ENCODE peak calls at places on chromosomes 3 and 15, in ten cellular contexts. I, B, Z, O, V, W, M, F, Q and H are unnamed samples.

GRCh38 chr3:139561428-139561827 is 21.9 kb upstream of the RBP1 start:
- DNase-seq in I (no peak), B (no peak), Z (no peak), O (no peak), V (no peak), W (no peak), M (no peak), F (no peak), Q (no peak), H (no peak)

GRCh38 chr3:194254032-194254431 is 97.1 kb downstream of the CPN2 start:
- DNase-seq in I (no peak), B (no peak), Z (no peak), O (no peak), V (no peak), W (no peak), M (no peak), F (no peak), Q (no peak), H (no peak)

GRCh38 chr3:124826703-124827102 is 60.5 kb downstream of the ITGB5 start:
- DNase-seq in I (no peak), B (no peak), Z (no peak), O (no peak), V (no peak), W (no peak), M (peak), F (no peak), Q (no peak), H (no peak)

GRCh38 chr15:100059094-100059493 is 282.7 kb downstream of the ADAMTS17 start:
- DNase-seq in I (no peak), B (no peak), Z (no peak), O (no peak), V (no peak), W (no peak), M (no peak), F (no peak), Q (no peak), H (no peak)

GRCh38 chr3:50539887-50540286 is 27.7 kb downstream of the C3orf18 start:
- DNase-seq in I (no peak), B (no peak), Z (no peak), O (no peak), V (no peak), W (no peak), M (no peak), F (no peak), Q (no peak), H (no peak)

GRCh38 chr3:125123906-125124305 is 68.1 kb upstream of the HEG1 start:
- DNase-seq in I (no peak), B (no peak), Z (no peak), O (no peak), V (no peak), W (no peak), M (no peak), F (no peak), Q (no peak), H (no peak)

GRCh38 chr15:61050844-61051569 is 178.1 kb downstream of the RORA start:
- DNase-seq in I (no peak), B (no peak), Z (no peak), O (no peak), V (no peak), W (no peak), M (no peak), F (no peak), Q (no peak), H (no peak)

GRCh38 chr3:52354676-52355075 is 38.6 kb downstream of the DNAH1 start:
- DNase-seq in I (no peak), B (no peak), Z (no peak), O (peak), V (no peak), W (no peak), M (no peak), F (no peak), Q (no peak), H (no peak)

GRCh38 chr3:195075199-195075940 is 195.6 kb downstream of the XXYLT1 start:
- DNase-seq in I (no peak), B (no peak), Z (no peak), O (peak), V (no peak), W (no peak), M (no peak), F (no peak), Q (no peak), H (no peak)

GRCh38 chr3:35524851-35525250 is 114.5 kb upstream of the ARPP21 start:
- DNase-seq in I (no peak), B (no peak), Z (no peak), O (no peak), V (no peak), W (no peak), M (no peak), F (no peak), Q (no peak), H (no peak)

GRCh38 chr3:160403796-160404510 is 4.5 kb downstream of the SMC4 start:
- DNase-seq in I (no peak), B (no peak), Z (no peak), O (no peak), V (no peak), W (no peak), M (peak), F (no peak), Q (no peak), H (no peak)

GRCh38 chr3:57077630-57078365 is 17.3 kb downstream of the SPATA12 start:
- DNase-seq in I (no peak), B (no peak), Z (no peak), O (no peak), V (no peak), W (no peak), M (no peak), F (no peak), Q (no peak), H (no peak)

GRCh38 chr3:81758275-81758674 is 3.2 kb downstream of the GBE1 start:
- DNase-seq in I (no peak), B (no peak), Z (no peak), O (no peak), V (no peak), W (no peak), M (no peak), F (no peak), Q (no peak), H (no peak)

GRCh38 chr15:100571592-100572167 is 30.3 kb downstream of the LINS1 start:
- DNase-seq in I (no peak), B (no peak), Z (no peak), O (no peak), V (no peak), W (no peak), M (no peak), F (no peak), Q (no peak), H (no peak)

GRCh38 chr15:84982301-84982920 is 755 bp downstream of the PDE8A start:
- DNase-seq in I (peak), B (no peak), Z (peak), O (peak), V (peak), W (peak), M (peak), F (peak), Q (peak), H (no peak)

GRCh38 chr3:186983372-186984058 is 53.2 kb downstream of the ST6GAL1 start:
- DNase-seq in I (no peak), B (no peak), Z (no peak), O (no peak), V (no peak), W (no peak), M (no peak), F (no peak), Q (no peak), H (no peak)

GRCh38 chr3:35596611-35597010 is 42.7 kb upstream of the ARPP21 start:
- DNase-seq in I (no peak), B (no peak), Z (no peak), O (no peak), V (no peak), W (no peak), M (no peak), F (no peak), Q (no peak), H (no peak)

GRCh38 chr3:71132995-71133730 is 450.4 kb downstream of the FOXP1 start:
- DNase-seq in I (no peak), B (peak), Z (no peak), O (no peak), V (no peak), W (no peak), M (no peak), F (no peak), Q (no peak), H (no peak)

GRCh38 chr15:43347114-43347513 is 16.7 kb upstream of the LCMT2 start:
- DNase-seq in I (no peak), B (no peak), Z (no peak), O (no peak), V (no peak), W (no peak), M (no peak), F (no peak), Q (no peak), H (no peak)

GRCh38 chr3:52769786-52770445 is 824 bp downstream of the NEK4 start:
- DNase-seq in I (no peak), B (no peak), Z (no peak), O (no peak), V (no peak), W (no peak), M (peak), F (no peak), Q (no peak), H (peak)

GRCh38 chr3:21109056-21109455 is 642.0 kb downstream of the ZNF385D start:
- DNase-seq in I (no peak), B (no peak), Z (no peak), O (no peak), V (no peak), W (no peak), M (no peak), F (no peak), Q (no peak), H (no peak)

GRCh38 chr3:157605356-157605755 is 102.1 kb upstream of the VEPH1 start:
- DNase-seq in I (no peak), B (no peak), Z (no peak), O (no peak), V (no peak), W (no peak), M (no peak), F (no peak), Q (no peak), H (no peak)

GRCh38 chr15:32928876-32929275 is 211.1 kb downstream of the GREM1 start:
- DNase-seq in I (no peak), B (no peak), Z (no peak), O (no peak), V (no peak), W (no peak), M (no peak), F (no peak), Q (no peak), H (no peak)

GRCh38 chr3:100103558-100104441 is 10.5 kb downstream of the FILIP1L start:
- DNase-seq in I (peak), B (peak), Z (no peak), O (no peak), V (no peak), W (no peak), M (peak), F (no peak), Q (no peak), H (no peak)

GRCh38 chr3:111952866-111953450 is 25.9 kb upstream of the ABHD10 start:
- DNase-seq in I (no peak), B (no peak), Z (no peak), O (no peak), V (no peak), W (no peak), M (no peak), F (no peak), Q (no peak), H (no peak)

GRCh38 chr3:122919291-122919610 is 108.3 kb downstream of the SEMA5B start:
- DNase-seq in I (no peak), B (no peak), Z (no peak), O (no peak), V (no peak), W (no peak), M (no peak), F (no peak), Q (no peak), H (no peak)